ENCODE peak calls at places on chromosome 2, in four cellular contexts. K is right lobe of liver, X is RCC 7860, V is A549. J is an unnamed sample.
A peak's percentile ranks its signal among the peaks of the same experiment; 100 is the strongest.

GRCh38 chr2:150450765-150451164 is 36.7 kb downstream of the RND3 start:
- DNase-seq in V (no peak), X (no peak), K (no peak), J (no peak)

GRCh38 chr2:241945311-241945710 is 75.8 kb downstream of the RTP5 start:
- DNase-seq in X (no peak), K (peak; percentile 39), V (no peak), J (no peak)

GRCh38 chr2:213733893-213734292 is 449.6 kb downstream of the SPAG16 start:
- DNase-seq in X (no peak), K (no peak), V (no peak), J (no peak)

GRCh38 chr2:16155351-16156145 is 215.2 kb downstream of the MYCN start:
- DNase-seq in V (no peak), K (no peak), X (no peak), J (no peak)

GRCh38 chr2:222242532-222242931 is 56.3 kb downstream of the PAX3 start:
- DNase-seq in V (no peak), X (no peak), K (no peak), J (no peak)

GRCh38 chr2:212311807-212312404 is 226.7 kb downstream of the ERBB4 start:
- DNase-seq in V (no peak), X (no peak), K (no peak), J (no peak)

GRCh38 chr2:31429759-31430438 is 15.4 kb upstream of the XDH start:
- DNase-seq in V (no peak), X (peak; percentile 77), K (no peak), J (peak; percentile 65)

GRCh38 chr2:132037527-132038178 is 124.1 kb downstream of the ANKRD30BL start:
- DNase-seq in K (no peak), X (no peak), V (no peak), J (no peak)

GRCh38 chr2:85887566-85888019 is 1.2 kb downstream of the ST3GAL5 start:
- DNase-seq in V (peak; percentile 43), X (peak; percentile 53), K (peak; percentile 80), J (no peak)

GRCh38 chr2:175068534-175068933 is 63.4 kb upstream of the CHN1 start:
- DNase-seq in V (no peak), K (no peak), X (no peak), J (no peak)

GRCh38 chr2:96962567-96963203 is 23.7 kb downstream of the FAM178B start:
- DNase-seq in K (no peak), V (no peak), X (no peak), J (no peak)

GRCh38 chr2:217367464-217367863 is 507.6 kb upstream of the TNP1 start:
- DNase-seq in V (no peak), K (no peak), X (peak; percentile 62), J (peak; percentile 19)

GRCh38 chr2:138708682-138709241 is 71.4 kb downstream of the NXPH2 start:
- DNase-seq in K (no peak), V (no peak), X (no peak), J (no peak)

GRCh38 chr2:220550995-220551702 is 923.7 kb downstream of the SLC4A3 start:
- DNase-seq in K (no peak), V (no peak), X (no peak), J (no peak)

GRCh38 chr2:134146620-134147019 is 107.3 kb upstream of the MGAT5 start:
- DNase-seq in K (no peak), X (no peak), V (no peak), J (no peak)

GRCh38 chr2:240786355-240786841 is 33.6 kb downstream of the KIF1A start:
- DNase-seq in K (no peak), V (peak; percentile 9), X (no peak), J (no peak)

GRCh38 chr2:26561918-26562810 is 79.0 kb downstream of the CIB4 start:
- DNase-seq in V (peak; percentile 92), K (peak; percentile 64), X (peak; percentile 42), J (no peak)

GRCh38 chr2:239376351-239376750 is 24.5 kb downstream of the HDAC4 start:
- DNase-seq in X (no peak), K (no peak), V (no peak), J (no peak)

GRCh38 chr2:79040967-79041582 is 15.6 kb downstream of the REG3G start:
- DNase-seq in V (no peak), K (no peak), X (no peak), J (no peak)

GRCh38 chr2:176104338-176105077 is 2.6 kb upstream of the HOXD11 start:
- DNase-seq in K (no peak), X (peak; percentile 90), V (peak; percentile 62), J (peak; percentile 72)

GRCh38 chr2:85156141-85156540 is 22.9 kb downstream of the TCF7L1 start:
- DNase-seq in K (no peak), X (no peak), V (no peak), J (peak; percentile 93)

GRCh38 chr2:216714412-216714775 is 19.0 kb upstream of the IGFBP5 start:
- DNase-seq in K (no peak), X (peak; percentile 88), V (no peak), J (peak; percentile 63)

GRCh38 chr2:222982010-222982908 is 69.7 kb upstream of the KCNE4 start:
- DNase-seq in K (no peak), X (peak; percentile 78), V (no peak), J (peak; percentile 72)

GRCh38 chr2:59858540-59858939 is 694.9 kb downstream of the BCL11A start:
- DNase-seq in V (no peak), X (no peak), K (no peak), J (no peak)

GRCh38 chr2:52077159-52077558 is 1045.2 kb upstream of the NRXN1 start:
- DNase-seq in V (no peak), K (no peak), X (no peak), J (no peak)

GRCh38 chr2:144515694-144516416 is 4.1 kb downstream of the ZEB2 start:
- DNase-seq in V (no peak), X (peak; percentile 59), K (no peak), J (no peak)

GRCh38 chr2:181104512-181105121 is 124.2 kb downstream of the UBE2E3 start:
- DNase-seq in V (peak; percentile 9), K (no peak), X (peak; percentile 32), J (no peak)

GRCh38 chr2:95389256-95390119 is 13.0 kb upstream of the FAHD2A start:
- DNase-seq in V (peak; percentile 61), X (peak; percentile 27), K (peak; percentile 55), J (no peak)

GRCh38 chr2:176653856-176654443 is 384.7 kb downstream of the MTX2 start:
- DNase-seq in X (peak; percentile 62), V (peak; percentile 44), K (peak; percentile 55), J (peak; percentile 55)

GRCh38 chr2:234463626-234464290 is 33.1 kb downstream of the ARL4C start:
- DNase-seq in K (no peak), V (peak; percentile 79), X (no peak), J (no peak)